ENCODE peak calls at places on chromosomes 16 and 17, in seven cellular contexts. A, X, U, Q, P, W and E are unnamed samples.

GRCh38 chr16:66832661-66833305 is 2.0 kb upstream of the NAE1 start:
- DNase-seq in Q (no peak), A (no peak), U (no peak), W (no peak), P (peak; percentile 35), X (no peak), E (no peak)

GRCh38 chr17:76627510-76627909 is 16.0 kb downstream of the ST6GALNAC1 start:
- DNase-seq in W (no peak), P (no peak), Q (no peak), A (no peak), X (no peak), U (no peak), E (no peak)

GRCh38 chr17:50462446-50462845 is 6.2 kb downstream of the CHAD start:
- DNase-seq in U (no peak), Q (no peak), W (peak; percentile 58), P (no peak), A (no peak), X (no peak), E (no peak)

GRCh38 chr17:80901319-80901718 is 90.3 kb upstream of the CHMP6 start:
- DNase-seq in P (no peak), A (no peak), Q (peak; percentile 27), U (no peak), X (no peak), W (no peak), E (no peak)

GRCh38 chr16:4090476-4090875 is 25.8 kb downstream of the ADCY9 start:
- DNase-seq in Q (no peak), U (no peak), W (no peak), X (no peak), A (no peak), P (no peak), E (no peak)

GRCh38 chr17:42700890-42701289 is 18.6 kb downstream of the CNTNAP1 start:
- DNase-seq in Q (no peak), W (no peak), U (no peak), P (no peak), X (no peak), A (no peak), E (no peak)

GRCh38 chr17:42120161-42121065 is 754 bp downstream of the KAT2A start:
- DNase-seq in U (no peak), X (no peak), W (no peak), P (no peak), A (peak; percentile 65), Q (no peak), E (peak; percentile 46)

GRCh38 chr17:7971651-7972050 is 30.8 kb upstream of the GUCY2D start:
- DNase-seq in X (no peak), W (no peak), A (no peak), P (no peak), U (no peak), Q (no peak), E (no peak)

GRCh38 chr17:49365667-49366066 is 3.6 kb upstream of the ZNF652 start:
- DNase-seq in P (peak; percentile 33), U (no peak), X (no peak), A (peak; percentile 71), Q (no peak), W (peak; percentile 91), E (peak; percentile 8)

GRCh38 chr17:74214642-74215331 is 1.4 kb downstream of the TTYH2 start:
- DNase-seq in X (no peak), P (no peak), W (no peak), U (no peak), A (peak; percentile 57), Q (no peak), E (no peak)

GRCh38 chr17:48472485-48473281 is 42.7 kb upstream of the SKAP1 start:
- DNase-seq in Q (no peak), X (no peak), A (no peak), W (peak; percentile 96), U (no peak), P (peak; percentile 75), E (peak; percentile 47)